ENCODE peak calls at places on chromosomes 13 and 19, in nine cellular contexts. One of them, this sample, is unnamed.
A peak's percentile ranks its signal among the peaks of the same experiment; 100 is the strongest.

GRCh38 chr19:30252214-30252613 is 120.0 kb upstream of the ZNF536 start:
- DNase-seq in type B pancreatic cell: no peak
- DNase-seq in body of pancreas: no peak
- DNase-seq in tibial artery: no peak
- DNase-seq in A549: no peak
- DNase-seq in fibroblast of the aortic adventitia: no peak
- DNase-seq in foreskin fibroblast: no peak
- DNase-seq in astrocyte: no peak
- DNase-seq in Peyer's patch: no peak
- DNase-seq in this sample: no peak

GRCh38 chr19:55483681-55484361 is 1.2 kb upstream of the NAT14 start:
- DNase-seq in type B pancreatic cell: no peak
- DNase-seq in body of pancreas: no peak
- DNase-seq in tibial artery: no peak
- DNase-seq in A549: no peak
- DNase-seq in fibroblast of the aortic adventitia: no peak
- DNase-seq in foreskin fibroblast: no peak
- DNase-seq in astrocyte: no peak
- DNase-seq in Peyer's patch: no peak
- DNase-seq in this sample: no peak

GRCh38 chr19:35174226-35174625 is 19.7 kb downstream of the FXYD5 start:
- DNase-seq in type B pancreatic cell: no peak
- DNase-seq in body of pancreas: no peak
- DNase-seq in tibial artery: no peak
- DNase-seq in A549: no peak
- DNase-seq in fibroblast of the aortic adventitia: no peak
- DNase-seq in foreskin fibroblast: no peak
- DNase-seq in astrocyte: no peak
- DNase-seq in Peyer's patch: no peak
- DNase-seq in this sample: no peak

GRCh38 chr19:3094638-3095374 is 644 bp downstream of the GNA11 start:
- DNase-seq in type B pancreatic cell: peak; percentile 70
- DNase-seq in body of pancreas: peak; percentile 33
- DNase-seq in tibial artery: no peak
- DNase-seq in A549: no peak
- DNase-seq in fibroblast of the aortic adventitia: no peak
- DNase-seq in foreskin fibroblast: peak; percentile 55
- DNase-seq in astrocyte: no peak
- DNase-seq in Peyer's patch: no peak
- DNase-seq in this sample: peak; percentile 4

GRCh38 chr13:28467034-28467433 is 27.9 kb downstream of the FLT1 start:
- DNase-seq in type B pancreatic cell: no peak
- DNase-seq in body of pancreas: no peak
- DNase-seq in tibial artery: no peak
- DNase-seq in A549: no peak
- DNase-seq in fibroblast of the aortic adventitia: no peak
- DNase-seq in foreskin fibroblast: no peak
- DNase-seq in astrocyte: no peak
- DNase-seq in Peyer's patch: no peak
- DNase-seq in this sample: no peak

GRCh38 chr19:6286676-6287075 is 6.9 kb upstream of the MLLT1 start:
- DNase-seq in type B pancreatic cell: no peak
- DNase-seq in body of pancreas: no peak
- DNase-seq in tibial artery: no peak
- DNase-seq in A549: peak; percentile 13
- DNase-seq in fibroblast of the aortic adventitia: no peak
- DNase-seq in foreskin fibroblast: no peak
- DNase-seq in astrocyte: no peak
- DNase-seq in Peyer's patch: no peak
- DNase-seq in this sample: no peak

GRCh38 chr19:35555301-35556005 is 8.0 kb downstream of the ATP4A start:
- DNase-seq in type B pancreatic cell: no peak
- DNase-seq in body of pancreas: peak; percentile 34
- DNase-seq in tibial artery: no peak
- DNase-seq in A549: peak; percentile 86
- DNase-seq in fibroblast of the aortic adventitia: peak; percentile 29
- DNase-seq in foreskin fibroblast: peak; percentile 53
- DNase-seq in astrocyte: no peak
- DNase-seq in Peyer's patch: no peak
- DNase-seq in this sample: peak; percentile 71

GRCh38 chr13:75530536-75530935 is 7.1 kb downstream of the COMMD6 start:
- DNase-seq in type B pancreatic cell: no peak
- DNase-seq in body of pancreas: no peak
- DNase-seq in tibial artery: no peak
- DNase-seq in A549: no peak
- DNase-seq in fibroblast of the aortic adventitia: no peak
- DNase-seq in foreskin fibroblast: no peak
- DNase-seq in astrocyte: no peak
- DNase-seq in Peyer's patch: no peak
- DNase-seq in this sample: no peak

GRCh38 chr13:110779046-110779445 is 65.5 kb downstream of the ING1 start:
- DNase-seq in type B pancreatic cell: no peak
- DNase-seq in body of pancreas: no peak
- DNase-seq in tibial artery: no peak
- DNase-seq in A549: no peak
- DNase-seq in fibroblast of the aortic adventitia: no peak
- DNase-seq in foreskin fibroblast: no peak
- DNase-seq in astrocyte: no peak
- DNase-seq in Peyer's patch: no peak
- DNase-seq in this sample: no peak

GRCh38 chr13:30312859-30313258 is 5.5 kb upstream of the KATNAL1 start:
- DNase-seq in type B pancreatic cell: no peak
- DNase-seq in body of pancreas: no peak
- DNase-seq in tibial artery: no peak
- DNase-seq in A549: no peak
- DNase-seq in fibroblast of the aortic adventitia: peak; percentile 78
- DNase-seq in foreskin fibroblast: peak; percentile 34
- DNase-seq in astrocyte: peak; percentile 81
- DNase-seq in Peyer's patch: no peak
- DNase-seq in this sample: no peak

GRCh38 chr13:99496322-99497142 is 4.7 kb upstream of the TM9SF2 start:
- DNase-seq in type B pancreatic cell: no peak
- DNase-seq in body of pancreas: peak; percentile 32
- DNase-seq in tibial artery: peak; percentile 84
- DNase-seq in A549: peak; percentile 84
- DNase-seq in fibroblast of the aortic adventitia: peak; percentile 89
- DNase-seq in foreskin fibroblast: peak; percentile 65
- DNase-seq in astrocyte: peak; percentile 6
- DNase-seq in Peyer's patch: peak; percentile 57
- DNase-seq in this sample: peak; percentile 50

GRCh38 chr13:31240921-31241320 is 41.1 kb downstream of the B3GLCT start:
- DNase-seq in type B pancreatic cell: no peak
- DNase-seq in body of pancreas: no peak
- DNase-seq in tibial artery: no peak
- DNase-seq in A549: no peak
- DNase-seq in fibroblast of the aortic adventitia: no peak
- DNase-seq in foreskin fibroblast: peak; percentile 65
- DNase-seq in astrocyte: no peak
- DNase-seq in Peyer's patch: no peak
- DNase-seq in this sample: no peak

GRCh38 chr13:70905035-70905434 is 796.8 kb upstream of the KLHL1 start:
- DNase-seq in type B pancreatic cell: no peak
- DNase-seq in body of pancreas: no peak
- DNase-seq in tibial artery: no peak
- DNase-seq in A549: no peak
- DNase-seq in fibroblast of the aortic adventitia: no peak
- DNase-seq in foreskin fibroblast: no peak
- DNase-seq in astrocyte: no peak
- DNase-seq in Peyer's patch: no peak
- DNase-seq in this sample: no peak

GRCh38 chr19:4297901-4298771 is 4.1 kb downstream of the TMIGD2 start:
- DNase-seq in type B pancreatic cell: no peak
- DNase-seq in body of pancreas: no peak
- DNase-seq in tibial artery: no peak
- DNase-seq in A549: no peak
- DNase-seq in fibroblast of the aortic adventitia: no peak
- DNase-seq in foreskin fibroblast: no peak
- DNase-seq in astrocyte: peak; percentile 11
- DNase-seq in Peyer's patch: no peak
- DNase-seq in this sample: no peak
- TF ChIP-seq CTCF in type B pancreatic cell: no peak
- TF ChIP-seq CTCF in body of pancreas: no peak
- TF ChIP-seq CTCF in tibial artery: no peak
- TF ChIP-seq CTCF in A549: no peak
- TF ChIP-seq CTCF in fibroblast of the aortic adventitia: no peak
- TF ChIP-seq CTCF in foreskin fibroblast: no peak
- TF ChIP-seq CTCF in astrocyte: no peak
- TF ChIP-seq CTCF in Peyer's patch: no peak
- TF ChIP-seq CTCF in this sample: no peak

DNA sequence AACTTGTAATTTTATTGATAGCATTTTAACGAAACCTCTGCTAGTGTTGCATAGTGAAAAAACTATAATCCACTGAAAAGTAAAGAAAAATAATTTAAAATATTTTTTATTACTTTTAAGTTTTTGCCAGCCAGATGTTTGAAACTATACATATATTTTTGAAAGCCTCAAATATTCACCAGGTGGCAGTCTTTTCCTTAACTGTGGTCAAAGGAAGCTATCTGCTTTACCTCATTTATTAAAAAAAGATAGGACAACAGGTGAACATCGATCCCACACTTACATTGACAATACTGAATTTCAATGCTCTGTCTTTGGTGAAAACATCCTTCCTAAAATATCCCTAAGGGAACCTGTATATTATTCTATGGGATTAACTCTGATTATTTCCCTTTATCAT is 100.5 kb downstream of the TRPC4 start:
- DNase-seq in type B pancreatic cell: no peak
- DNase-seq in body of pancreas: no peak
- DNase-seq in tibial artery: no peak
- DNase-seq in A549: no peak
- DNase-seq in fibroblast of the aortic adventitia: no peak
- DNase-seq in foreskin fibroblast: no peak
- DNase-seq in astrocyte: no peak
- DNase-seq in Peyer's patch: no peak
- DNase-seq in this sample: no peak
- TF ChIP-seq CTCF in type B pancreatic cell: peak; percentile 56
- TF ChIP-seq CTCF in body of pancreas: peak; percentile 16
- TF ChIP-seq CTCF in tibial artery: no peak
- TF ChIP-seq CTCF in A549: no peak
- TF ChIP-seq CTCF in fibroblast of the aortic adventitia: peak; percentile 14
- TF ChIP-seq CTCF in foreskin fibroblast: no peak
- TF ChIP-seq CTCF in astrocyte: no peak
- TF ChIP-seq CTCF in Peyer's patch: no peak
- TF ChIP-seq CTCF in this sample: no peak

GRCh38 chr19:43773725-43774102 is 7.1 kb downstream of the KCNN4 start:
- DNase-seq in type B pancreatic cell: no peak
- DNase-seq in body of pancreas: no peak
- DNase-seq in tibial artery: no peak
- DNase-seq in A549: no peak
- DNase-seq in fibroblast of the aortic adventitia: no peak
- DNase-seq in foreskin fibroblast: no peak
- DNase-seq in astrocyte: no peak
- DNase-seq in Peyer's patch: no peak
- DNase-seq in this sample: no peak

GRCh38 chr19:43777163-43777700 is 3.5 kb downstream of the KCNN4 start:
- DNase-seq in type B pancreatic cell: no peak
- DNase-seq in body of pancreas: no peak
- DNase-seq in tibial artery: no peak
- DNase-seq in A549: no peak
- DNase-seq in fibroblast of the aortic adventitia: no peak
- DNase-seq in foreskin fibroblast: peak; percentile 44
- DNase-seq in astrocyte: peak; percentile 65
- DNase-seq in Peyer's patch: peak; percentile 37
- DNase-seq in this sample: peak; percentile 73

GRCh38 chr19:43775299-43775890 is 5.4 kb downstream of the KCNN4 start:
- DNase-seq in type B pancreatic cell: no peak
- DNase-seq in body of pancreas: no peak
- DNase-seq in tibial artery: no peak
- DNase-seq in A549: no peak
- DNase-seq in fibroblast of the aortic adventitia: no peak
- DNase-seq in foreskin fibroblast: no peak
- DNase-seq in astrocyte: no peak
- DNase-seq in Peyer's patch: peak; percentile 13
- DNase-seq in this sample: no peak

GRCh38 chr19:43776285-43776684 is 4.5 kb downstream of the KCNN4 start:
- DNase-seq in type B pancreatic cell: no peak
- DNase-seq in body of pancreas: no peak
- DNase-seq in tibial artery: no peak
- DNase-seq in A549: no peak
- DNase-seq in fibroblast of the aortic adventitia: no peak
- DNase-seq in foreskin fibroblast: no peak
- DNase-seq in astrocyte: no peak
- DNase-seq in Peyer's patch: peak; percentile 36
- DNase-seq in this sample: no peak

DNA sequence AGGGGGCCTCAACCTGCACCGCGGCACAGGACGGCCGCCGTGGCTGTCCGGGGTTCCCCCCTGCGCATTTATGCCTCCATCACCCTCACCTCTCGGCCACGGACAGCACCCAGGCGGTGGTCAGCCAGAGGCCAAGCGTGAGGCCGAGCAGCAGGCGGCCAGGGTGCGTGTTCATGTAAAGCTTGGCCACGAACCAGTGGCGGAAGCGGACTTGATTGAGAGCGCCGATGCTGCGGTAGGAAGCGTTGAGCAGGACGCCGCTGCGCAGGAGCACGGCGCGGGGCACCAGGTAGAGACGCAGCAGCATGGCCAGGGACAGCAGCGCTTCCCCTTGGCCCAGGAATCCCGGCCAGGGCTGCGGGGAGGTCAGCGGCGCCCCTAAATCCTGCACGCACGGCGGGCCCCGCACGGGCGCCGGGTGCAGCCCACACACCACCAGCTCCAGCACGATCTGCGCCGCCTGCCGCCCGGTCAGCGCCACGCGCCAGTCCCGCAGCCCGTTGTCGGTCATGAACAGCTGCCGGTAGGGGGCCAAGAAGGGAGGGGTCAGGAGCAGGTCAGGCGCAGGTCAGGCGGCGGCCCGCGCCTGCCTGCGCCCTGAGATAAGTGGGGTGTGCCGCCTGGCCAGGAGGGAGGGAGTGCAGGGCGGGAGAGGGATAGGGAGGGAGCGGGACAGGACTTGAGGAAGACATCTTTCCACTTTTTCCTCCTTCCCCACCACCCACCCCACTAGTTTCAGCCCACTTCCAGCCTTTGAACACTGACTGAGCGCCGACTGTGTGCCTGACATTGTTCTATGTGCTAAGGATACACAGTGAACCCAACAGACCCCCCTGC is 6.5 kb downstream of the KCNN4 start:
- DNase-seq in type B pancreatic cell: peak; percentile 82
- DNase-seq in body of pancreas: peak; percentile 73
- DNase-seq in tibial artery: peak; percentile 72
- DNase-seq in A549: no peak
- DNase-seq in fibroblast of the aortic adventitia: peak; percentile 58
- DNase-seq in foreskin fibroblast: peak; percentile 89
- DNase-seq in astrocyte: peak; percentile 53
- DNase-seq in Peyer's patch: peak; percentile 79
- DNase-seq in this sample: no peak
- TF ChIP-seq CTCF in type B pancreatic cell: peak; percentile 76
- TF ChIP-seq CTCF in body of pancreas: peak; percentile 55
- TF ChIP-seq CTCF in tibial artery: peak; percentile 42
- TF ChIP-seq CTCF in A549: no peak
- TF ChIP-seq CTCF in fibroblast of the aortic adventitia: peak; percentile 59
- TF ChIP-seq CTCF in foreskin fibroblast: peak; percentile 58
- TF ChIP-seq CTCF in astrocyte: peak; percentile 31
- TF ChIP-seq CTCF in Peyer's patch: no peak
- TF ChIP-seq CTCF in this sample: no peak

GRCh38 chr13:94617389-94618000 is 15.8 kb downstream of the GPR180 start:
- DNase-seq in type B pancreatic cell: no peak
- DNase-seq in body of pancreas: no peak
- DNase-seq in tibial artery: no peak
- DNase-seq in A549: no peak
- DNase-seq in fibroblast of the aortic adventitia: peak; percentile 47
- DNase-seq in foreskin fibroblast: peak; percentile 37
- DNase-seq in astrocyte: no peak
- DNase-seq in Peyer's patch: no peak
- DNase-seq in this sample: peak; percentile 6

GRCh38 chr13:94620286-94620896 is 18.7 kb downstream of the GPR180 start:
- DNase-seq in type B pancreatic cell: no peak
- DNase-seq in body of pancreas: peak; percentile 25
- DNase-seq in tibial artery: no peak
- DNase-seq in A549: peak; percentile 45
- DNase-seq in fibroblast of the aortic adventitia: peak; percentile 36
- DNase-seq in foreskin fibroblast: peak; percentile 62
- DNase-seq in astrocyte: no peak
- DNase-seq in Peyer's patch: no peak
- DNase-seq in this sample: no peak
- TF ChIP-seq CTCF in type B pancreatic cell: peak; percentile 87
- TF ChIP-seq CTCF in body of pancreas: peak; percentile 45
- TF ChIP-seq CTCF in tibial artery: no peak
- TF ChIP-seq CTCF in A549: peak; percentile 59
- TF ChIP-seq CTCF in fibroblast of the aortic adventitia: peak; percentile 77
- TF ChIP-seq CTCF in foreskin fibroblast: peak; percentile 82
- TF ChIP-seq CTCF in astrocyte: peak; percentile 78
- TF ChIP-seq CTCF in Peyer's patch: no peak
- TF ChIP-seq CTCF in this sample: no peak

This sample was measured in Calu3.